ENCODE peak calls at places on chromosomes 11 and 22, in seven cellular contexts. One of them, this sample, is unnamed.

GRCh38 chr11:105769627-105770026 is 159.8 kb downstream of the GRIA4 start:
- DNase-seq in GOT3: no peak
- DNase-seq in iPS-NIHi11: no peak
- DNase-seq in RCC 7860: no peak
- DNase-seq in SW480: no peak
- DNase-seq in stimulated activated CD8-positive, alpha-beta memory T cell treated with anti-CD3 and anti-CD28 coated beads, Interleukin-4, amount 100 ng/mL, for 48 hours: no peak
- DNase-seq in AG04450: no peak
- DNase-seq in this sample: no peak

GRCh38 chr11:38448284-38448683 is 1850.2 kb upstream of the RAG2 start:
- DNase-seq in iPS-NIHi11: no peak
- DNase-seq in RCC 7860: no peak
- DNase-seq in AG04450: no peak
- DNase-seq in stimulated activated CD8-positive, alpha-beta memory T cell treated with anti-CD3 and anti-CD28 coated beads, Interleukin-4, amount 100 ng/mL, for 48 hours: no peak
- DNase-seq in GOT3: no peak
- DNase-seq in SW480: no peak
- DNase-seq in this sample: no peak

GRCh38 chr22:31173386-31174145 is 13.6 kb downstream of the RNF185 start:
- DNase-seq in GOT3: no peak
- DNase-seq in AG04450: peak
- DNase-seq in iPS-NIHi11: no peak
- DNase-seq in RCC 7860: peak
- DNase-seq in SW480: no peak
- DNase-seq in stimulated activated CD8-positive, alpha-beta memory T cell treated with anti-CD3 and anti-CD28 coated beads, Interleukin-4, amount 100 ng/mL, for 48 hours: no peak
- DNase-seq in this sample: no peak

GRCh38 chr11:121071456-121072236 is 29.4 kb upstream of the TECTA start:
- DNase-seq in iPS-NIHi11: peak
- DNase-seq in SW480: no peak
- DNase-seq in stimulated activated CD8-positive, alpha-beta memory T cell treated with anti-CD3 and anti-CD28 coated beads, Interleukin-4, amount 100 ng/mL, for 48 hours: no peak
- DNase-seq in AG04450: no peak
- DNase-seq in GOT3: no peak
- DNase-seq in RCC 7860: no peak
- DNase-seq in this sample: peak

GRCh38 chr11:36447514-36447913 is 62.6 kb downstream of the TRAF6 start:
- DNase-seq in RCC 7860: no peak
- DNase-seq in AG04450: no peak
- DNase-seq in stimulated activated CD8-positive, alpha-beta memory T cell treated with anti-CD3 and anti-CD28 coated beads, Interleukin-4, amount 100 ng/mL, for 48 hours: no peak
- DNase-seq in GOT3: no peak
- DNase-seq in SW480: peak
- DNase-seq in iPS-NIHi11: peak
- DNase-seq in this sample: peak

GRCh38 chr11:11978792-11979486 is 29.5 kb downstream of the DKK3 start:
- DNase-seq in iPS-NIHi11: no peak
- DNase-seq in GOT3: no peak
- DNase-seq in AG04450: no peak
- DNase-seq in SW480: peak
- DNase-seq in stimulated activated CD8-positive, alpha-beta memory T cell treated with anti-CD3 and anti-CD28 coated beads, Interleukin-4, amount 100 ng/mL, for 48 hours: peak
- DNase-seq in RCC 7860: peak
- DNase-seq in this sample: no peak

GRCh38 chr11:95434489-95435057 is 203.6 kb upstream of the SESN3 start:
- DNase-seq in RCC 7860: no peak
- DNase-seq in iPS-NIHi11: no peak
- DNase-seq in GOT3: no peak
- DNase-seq in stimulated activated CD8-positive, alpha-beta memory T cell treated with anti-CD3 and anti-CD28 coated beads, Interleukin-4, amount 100 ng/mL, for 48 hours: no peak
- DNase-seq in AG04450: no peak
- DNase-seq in SW480: no peak
- DNase-seq in this sample: no peak

GRCh38 chr11:71504526-71504925 is 22.5 kb upstream of the KRTAP5-7 start:
- DNase-seq in stimulated activated CD8-positive, alpha-beta memory T cell treated with anti-CD3 and anti-CD28 coated beads, Interleukin-4, amount 100 ng/mL, for 48 hours: no peak
- DNase-seq in RCC 7860: no peak
- DNase-seq in AG04450: no peak
- DNase-seq in iPS-NIHi11: peak
- DNase-seq in GOT3: no peak
- DNase-seq in SW480: no peak
- DNase-seq in this sample: peak

GRCh38 chr11:104925850-104926249 is 27.6 kb upstream of the CASP12 start:
- DNase-seq in iPS-NIHi11: no peak
- DNase-seq in RCC 7860: no peak
- DNase-seq in AG04450: no peak
- DNase-seq in SW480: no peak
- DNase-seq in stimulated activated CD8-positive, alpha-beta memory T cell treated with anti-CD3 and anti-CD28 coated beads, Interleukin-4, amount 100 ng/mL, for 48 hours: no peak
- DNase-seq in GOT3: no peak
- DNase-seq in this sample: no peak

GRCh38 chr11:104433751-104434150 is 269.8 kb upstream of the PDGFD start:
- DNase-seq in SW480: no peak
- DNase-seq in iPS-NIHi11: no peak
- DNase-seq in GOT3: no peak
- DNase-seq in stimulated activated CD8-positive, alpha-beta memory T cell treated with anti-CD3 and anti-CD28 coated beads, Interleukin-4, amount 100 ng/mL, for 48 hours: no peak
- DNase-seq in RCC 7860: no peak
- DNase-seq in AG04450: no peak
- DNase-seq in this sample: no peak

GRCh38 chr11:126193038-126193478 is 18.4 kb downstream of the RPUSD4 start:
- DNase-seq in SW480: no peak
- DNase-seq in RCC 7860: no peak
- DNase-seq in iPS-NIHi11: no peak
- DNase-seq in stimulated activated CD8-positive, alpha-beta memory T cell treated with anti-CD3 and anti-CD28 coated beads, Interleukin-4, amount 100 ng/mL, for 48 hours: no peak
- DNase-seq in AG04450: no peak
- DNase-seq in GOT3: no peak
- DNase-seq in this sample: peak

GRCh38 chr11:110249066-110249465 is 47.3 kb downstream of the RDX start:
- DNase-seq in SW480: no peak
- DNase-seq in iPS-NIHi11: no peak
- DNase-seq in stimulated activated CD8-positive, alpha-beta memory T cell treated with anti-CD3 and anti-CD28 coated beads, Interleukin-4, amount 100 ng/mL, for 48 hours: no peak
- DNase-seq in AG04450: no peak
- DNase-seq in RCC 7860: no peak
- DNase-seq in GOT3: no peak
- DNase-seq in this sample: no peak

GRCh38 chr11:85810521-85810870 is 445 bp downstream of the SYTL2 start:
- DNase-seq in RCC 7860: no peak
- DNase-seq in iPS-NIHi11: peak
- DNase-seq in SW480: no peak
- DNase-seq in GOT3: no peak
- DNase-seq in stimulated activated CD8-positive, alpha-beta memory T cell treated with anti-CD3 and anti-CD28 coated beads, Interleukin-4, amount 100 ng/mL, for 48 hours: no peak
- DNase-seq in AG04450: no peak
- DNase-seq in this sample: peak

GRCh38 chr22:39518996-39519680 is 1.2 kb upstream of the ATF4 start:
- DNase-seq in RCC 7860: peak
- DNase-seq in stimulated activated CD8-positive, alpha-beta memory T cell treated with anti-CD3 and anti-CD28 coated beads, Interleukin-4, amount 100 ng/mL, for 48 hours: peak
- DNase-seq in iPS-NIHi11: no peak
- DNase-seq in AG04450: no peak
- DNase-seq in SW480: no peak
- DNase-seq in GOT3: no peak
- DNase-seq in this sample: peak

GRCh38 chr11:77644887-77645286 is 7.3 kb upstream of the CLNS1A start:
- DNase-seq in GOT3: no peak
- DNase-seq in SW480: no peak
- DNase-seq in AG04450: no peak
- DNase-seq in stimulated activated CD8-positive, alpha-beta memory T cell treated with anti-CD3 and anti-CD28 coated beads, Interleukin-4, amount 100 ng/mL, for 48 hours: no peak
- DNase-seq in RCC 7860: no peak
- DNase-seq in iPS-NIHi11: no peak
- DNase-seq in this sample: no peak

GRCh38 chr22:44667829-44668189 is 34.2 kb upstream of the PRR5 start:
- DNase-seq in iPS-NIHi11: no peak
- DNase-seq in RCC 7860: no peak
- DNase-seq in stimulated activated CD8-positive, alpha-beta memory T cell treated with anti-CD3 and anti-CD28 coated beads, Interleukin-4, amount 100 ng/mL, for 48 hours: peak
- DNase-seq in GOT3: no peak
- DNase-seq in SW480: no peak
- DNase-seq in AG04450: no peak
- DNase-seq in this sample: peak

GRCh38 chr11:125464671-125465070 is 31.4 kb downstream of the FEZ1 start:
- DNase-seq in AG04450: no peak
- DNase-seq in GOT3: no peak
- DNase-seq in stimulated activated CD8-positive, alpha-beta memory T cell treated with anti-CD3 and anti-CD28 coated beads, Interleukin-4, amount 100 ng/mL, for 48 hours: no peak
- DNase-seq in RCC 7860: no peak
- DNase-seq in iPS-NIHi11: no peak
- DNase-seq in SW480: no peak
- DNase-seq in this sample: no peak

GRCh38 chr11:119832536-119832935 is 103.5 kb upstream of the NECTIN1 start:
- DNase-seq in iPS-NIHi11: peak
- DNase-seq in RCC 7860: no peak
- DNase-seq in stimulated activated CD8-positive, alpha-beta memory T cell treated with anti-CD3 and anti-CD28 coated beads, Interleukin-4, amount 100 ng/mL, for 48 hours: no peak
- DNase-seq in SW480: peak
- DNase-seq in GOT3: no peak
- DNase-seq in AG04450: no peak
- DNase-seq in this sample: peak

GRCh38 chr11:112425121-112425520 is 164.5 kb upstream of the PLET1 start:
- DNase-seq in RCC 7860: no peak
- DNase-seq in SW480: no peak
- DNase-seq in iPS-NIHi11: no peak
- DNase-seq in GOT3: no peak
- DNase-seq in stimulated activated CD8-positive, alpha-beta memory T cell treated with anti-CD3 and anti-CD28 coated beads, Interleukin-4, amount 100 ng/mL, for 48 hours: no peak
- DNase-seq in AG04450: no peak
- DNase-seq in this sample: no peak

GRCh38 chr22:39734866-39735265 is 158.7 kb downstream of the ENTHD1 start:
- DNase-seq in RCC 7860: no peak
- DNase-seq in GOT3: no peak
- DNase-seq in iPS-NIHi11: no peak
- DNase-seq in stimulated activated CD8-positive, alpha-beta memory T cell treated with anti-CD3 and anti-CD28 coated beads, Interleukin-4, amount 100 ng/mL, for 48 hours: no peak
- DNase-seq in AG04450: no peak
- DNase-seq in SW480: no peak
- DNase-seq in this sample: no peak

GRCh38 chr22:20653012-20653794 is 120.7 kb upstream of the SERPIND1 start:
- DNase-seq in RCC 7860: no peak
- DNase-seq in AG04450: no peak
- DNase-seq in iPS-NIHi11: no peak
- DNase-seq in stimulated activated CD8-positive, alpha-beta memory T cell treated with anti-CD3 and anti-CD28 coated beads, Interleukin-4, amount 100 ng/mL, for 48 hours: no peak
- DNase-seq in SW480: no peak
- DNase-seq in GOT3: no peak
- DNase-seq in this sample: no peak

GRCh38 chr22:43862074-43862881 is at the start of gene SULT4A1:
- DNase-seq in stimulated activated CD8-positive, alpha-beta memory T cell treated with anti-CD3 and anti-CD28 coated beads, Interleukin-4, amount 100 ng/mL, for 48 hours: no peak
- DNase-seq in SW480: no peak
- DNase-seq in iPS-NIHi11: peak
- DNase-seq in GOT3: no peak
- DNase-seq in RCC 7860: no peak
- DNase-seq in AG04450: no peak
- DNase-seq in this sample: peak

GRCh38 chr22:32676196-32676595 is 125.3 kb upstream of the TIMP3 start:
- DNase-seq in iPS-NIHi11: no peak
- DNase-seq in AG04450: no peak
- DNase-seq in stimulated activated CD8-positive, alpha-beta memory T cell treated with anti-CD3 and anti-CD28 coated beads, Interleukin-4, amount 100 ng/mL, for 48 hours: no peak
- DNase-seq in GOT3: no peak
- DNase-seq in RCC 7860: peak
- DNase-seq in SW480: no peak
- DNase-seq in this sample: no peak

GRCh38 chr11:121933694-121934093 is 182.3 kb downstream of the BLID start:
- DNase-seq in AG04450: no peak
- DNase-seq in stimulated activated CD8-positive, alpha-beta memory T cell treated with anti-CD3 and anti-CD28 coated beads, Interleukin-4, amount 100 ng/mL, for 48 hours: no peak
- DNase-seq in RCC 7860: no peak
- DNase-seq in iPS-NIHi11: no peak
- DNase-seq in SW480: no peak
- DNase-seq in GOT3: no peak
- DNase-seq in this sample: no peak

GRCh38 chr22:40027191-40028097 is 32.7 kb downstream of the FAM83F start:
- DNase-seq in SW480: no peak
- DNase-seq in iPS-NIHi11: no peak
- DNase-seq in stimulated activated CD8-positive, alpha-beta memory T cell treated with anti-CD3 and anti-CD28 coated beads, Interleukin-4, amount 100 ng/mL, for 48 hours: no peak
- DNase-seq in GOT3: no peak
- DNase-seq in RCC 7860: no peak
- DNase-seq in AG04450: no peak
- DNase-seq in this sample: no peak

GRCh38 chr11:115276182-115276581 is 228.0 kb downstream of the CADM1 start:
- DNase-seq in iPS-NIHi11: no peak
- DNase-seq in SW480: no peak
- DNase-seq in RCC 7860: no peak
- DNase-seq in AG04450: no peak
- DNase-seq in stimulated activated CD8-positive, alpha-beta memory T cell treated with anti-CD3 and anti-CD28 coated beads, Interleukin-4, amount 100 ng/mL, for 48 hours: no peak
- DNase-seq in GOT3: no peak
- DNase-seq in this sample: no peak

GRCh38 chr11:113204280-113204679 is 110.1 kb upstream of the TTC12 start:
- DNase-seq in stimulated activated CD8-positive, alpha-beta memory T cell treated with anti-CD3 and anti-CD28 coated beads, Interleukin-4, amount 100 ng/mL, for 48 hours: no peak
- DNase-seq in RCC 7860: no peak
- DNase-seq in SW480: no peak
- DNase-seq in GOT3: no peak
- DNase-seq in iPS-NIHi11: no peak
- DNase-seq in AG04450: no peak
- DNase-seq in this sample: no peak

GRCh38 chr22:17939011-17939410 is 85.3 kb downstream of the MICAL3 start:
- DNase-seq in SW480: no peak
- DNase-seq in GOT3: no peak
- DNase-seq in AG04450: no peak
- DNase-seq in iPS-NIHi11: no peak
- DNase-seq in RCC 7860: no peak
- DNase-seq in stimulated activated CD8-positive, alpha-beta memory T cell treated with anti-CD3 and anti-CD28 coated beads, Interleukin-4, amount 100 ng/mL, for 48 hours: no peak
- DNase-seq in this sample: no peak

GRCh38 chr11:5891216-5891800 is 1.7 kb upstream of the OR52E5 start:
- DNase-seq in iPS-NIHi11: peak
- DNase-seq in SW480: peak
- DNase-seq in RCC 7860: peak
- DNase-seq in GOT3: no peak
- DNase-seq in AG04450: no peak
- DNase-seq in stimulated activated CD8-positive, alpha-beta memory T cell treated with anti-CD3 and anti-CD28 coated beads, Interleukin-4, amount 100 ng/mL, for 48 hours: no peak
- DNase-seq in this sample: no peak

GRCh38 chr22:43821606-43822425 is 9.7 kb upstream of the EFCAB6 start:
- DNase-seq in SW480: no peak
- DNase-seq in iPS-NIHi11: no peak
- DNase-seq in AG04450: no peak
- DNase-seq in stimulated activated CD8-positive, alpha-beta memory T cell treated with anti-CD3 and anti-CD28 coated beads, Interleukin-4, amount 100 ng/mL, for 48 hours: no peak
- DNase-seq in GOT3: no peak
- DNase-seq in RCC 7860: no peak
- DNase-seq in this sample: peak

GRCh38 chr22:42939941-42940653 is 74.9 kb downstream of the PACSIN2 start:
- DNase-seq in RCC 7860: peak
- DNase-seq in AG04450: peak
- DNase-seq in iPS-NIHi11: peak
- DNase-seq in GOT3: no peak
- DNase-seq in SW480: peak
- DNase-seq in stimulated activated CD8-positive, alpha-beta memory T cell treated with anti-CD3 and anti-CD28 coated beads, Interleukin-4, amount 100 ng/mL, for 48 hours: no peak
- DNase-seq in this sample: no peak

GRCh38 chr11:34215806-34216453 is 110.5 kb downstream of the NAT10 start:
- DNase-seq in AG04450: no peak
- DNase-seq in iPS-NIHi11: no peak
- DNase-seq in GOT3: no peak
- DNase-seq in stimulated activated CD8-positive, alpha-beta memory T cell treated with anti-CD3 and anti-CD28 coated beads, Interleukin-4, amount 100 ng/mL, for 48 hours: no peak
- DNase-seq in SW480: no peak
- DNase-seq in RCC 7860: no peak
- DNase-seq in this sample: no peak

GRCh38 chr22:38429460-38430128 is 25.4 kb downstream of the KCNJ4 start:
- DNase-seq in GOT3: no peak
- DNase-seq in iPS-NIHi11: no peak
- DNase-seq in stimulated activated CD8-positive, alpha-beta memory T cell treated with anti-CD3 and anti-CD28 coated beads, Interleukin-4, amount 100 ng/mL, for 48 hours: no peak
- DNase-seq in RCC 7860: no peak
- DNase-seq in SW480: no peak
- DNase-seq in AG04450: no peak
- DNase-seq in this sample: no peak

GRCh38 chr11:28760676-28761390 is 652.6 kb downstream of the METTL15 start:
- DNase-seq in stimulated activated CD8-positive, alpha-beta memory T cell treated with anti-CD3 and anti-CD28 coated beads, Interleukin-4, amount 100 ng/mL, for 48 hours: no peak
- DNase-seq in GOT3: no peak
- DNase-seq in RCC 7860: peak
- DNase-seq in iPS-NIHi11: no peak
- DNase-seq in SW480: peak
- DNase-seq in AG04450: no peak
- DNase-seq in this sample: no peak

GRCh38 chr11:10294289-10294953 is 402 bp upstream of the SBF2 start:
- DNase-seq in RCC 7860: no peak
- DNase-seq in GOT3: no peak
- DNase-seq in iPS-NIHi11: peak
- DNase-seq in AG04450: no peak
- DNase-seq in stimulated activated CD8-positive, alpha-beta memory T cell treated with anti-CD3 and anti-CD28 coated beads, Interleukin-4, amount 100 ng/mL, for 48 hours: no peak
- DNase-seq in SW480: peak
- DNase-seq in this sample: peak

This sample was measured in H7.